ENCODE peak calls at places on chromosomes 12 and 14, in five cellular contexts. B is T47D, X is Ammon's horn, O is NCI-H1694 treated with DMSO at 0.1 percent for 48 hours, F is GM10248. E is an unnamed sample.

GRCh38 chr14:101229666-101230065 is 326.1 kb upstream of the RTL1 start:
- DNase-seq in B (no peak), X (no peak), O (no peak), F (no peak), E (peak; percentile 9)

GRCh38 chr14:75303415-75303814 is 24.8 kb downstream of the FOS start:
- DNase-seq in B (peak; percentile 86), X (peak; percentile 89), O (peak; percentile 95), F (peak; percentile 72), E (peak; percentile 90)

GRCh38 chr12:5480953-5481300 is 49.0 kb downstream of the NTF3 start:
- DNase-seq in B (no peak), X (no peak), O (no peak), F (no peak), E (peak; percentile 55)

GRCh38 chr14:101977311-101978071 is 13.1 kb downstream of the DYNC1H1 start:
- DNase-seq in B (no peak), X (no peak), O (no peak), F (no peak), E (no peak)

GRCh38 chr14:62064741-62065323 is 302.6 kb downstream of the SNAPC1 start:
- DNase-seq in B (no peak), X (no peak), O (no peak), F (no peak), E (no peak)

GRCh38 chr12:89160716-89161123 is 191.6 kb downstream of the DUSP6 start:
- DNase-seq in B (no peak), X (peak; percentile 49), O (no peak), F (no peak), E (no peak)

GRCh38 chr12:50185496-50185895 is 18.3 kb upstream of the CERS5 start:
- DNase-seq in B (no peak), X (no peak), O (no peak), F (no peak), E (no peak)

GRCh38 chr14:69170848-69171247 is 17.9 kb upstream of the DCAF5 start:
- DNase-seq in B (no peak), X (peak; percentile 23), O (no peak), F (no peak), E (no peak)

GRCh38 chr12:3753549-3754284 is 808 bp upstream of the CRACR2A start:
- DNase-seq in B (no peak), X (no peak), O (peak; percentile 66), F (no peak), E (no peak)

GRCh38 chr14:91419044-91419397 is 1.4 kb upstream of the CCDC88C start:
- DNase-seq in B (no peak), X (no peak), O (no peak), F (no peak), E (no peak)

GRCh38 chr14:100540141-100540925 is 46.9 kb downstream of the BEGAIN start:
- DNase-seq in B (peak; percentile 36), X (no peak), O (no peak), F (no peak), E (peak; percentile 80)

GRCh38 chr14:52918486-52918885 is 32.4 kb downstream of the FERMT2 start:
- DNase-seq in B (no peak), X (peak; percentile 31), O (no peak), F (peak; percentile 55), E (no peak)